ENCODE peak calls at places on chromosomes 4 and X, in six cellular contexts. One of them, this sample, is unnamed.

GRCh38 chr4:77306496-77306895 is 149.5 kb downstream of the CCNG2 start:
- DNase-seq in breast epithelium: no peak
- DNase-seq in stomach: no peak
- DNase-seq in GM23248: no peak
- DNase-seq in tibial artery: no peak
- DNase-seq in substantia nigra: no peak
- DNase-seq in this sample: no peak

GRCh38 chr4:111066887-111067286 is 444.0 kb upstream of the PITX2 start:
- DNase-seq in breast epithelium: no peak
- DNase-seq in substantia nigra: no peak
- DNase-seq in GM23248: peak
- DNase-seq in tibial artery: no peak
- DNase-seq in stomach: no peak
- DNase-seq in this sample: no peak

GRCh38 chr4:94995684-94996394 is 238.1 kb downstream of the BMPR1B start:
- DNase-seq in tibial artery: peak
- DNase-seq in substantia nigra: peak
- DNase-seq in stomach: no peak
- DNase-seq in GM23248: peak
- DNase-seq in breast epithelium: no peak
- DNase-seq in this sample: no peak

GRCh38 chr4:167234388-167234881 is at the start of gene SPOCK3:
- DNase-seq in tibial artery: no peak
- DNase-seq in substantia nigra: peak
- DNase-seq in GM23248: peak
- DNase-seq in stomach: peak
- DNase-seq in breast epithelium: peak
- DNase-seq in this sample: no peak

GRCh38 chr4:5125326-5125725 is 74.0 kb downstream of the STK32B start:
- DNase-seq in breast epithelium: no peak
- DNase-seq in GM23248: no peak
- DNase-seq in tibial artery: no peak
- DNase-seq in stomach: no peak
- DNase-seq in substantia nigra: no peak
- DNase-seq in this sample: no peak

GRCh38 chr4:46946914-46947313 is 37.9 kb upstream of the COX7B2 start:
- DNase-seq in stomach: no peak
- DNase-seq in tibial artery: no peak
- DNase-seq in breast epithelium: no peak
- DNase-seq in GM23248: peak
- DNase-seq in substantia nigra: no peak
- DNase-seq in this sample: no peak

GRCh38 chrX:264634-265455 is 16.3 kb upstream of the PLCXD1 start:
- DNase-seq in tibial artery: peak
- DNase-seq in stomach: peak
- DNase-seq in GM23248: peak
- DNase-seq in substantia nigra: no peak
- DNase-seq in breast epithelium: no peak
- DNase-seq in this sample: no peak

GRCh38 chrX:35380808-35381700 is 417.1 kb upstream of the MAGEB16 start:
- DNase-seq in substantia nigra: no peak
- DNase-seq in stomach: no peak
- DNase-seq in breast epithelium: no peak
- DNase-seq in GM23248: peak
- DNase-seq in tibial artery: no peak
- DNase-seq in this sample: no peak

GRCh38 chr4:8742546-8742945 is 129.1 kb downstream of the HMX1 start:
- DNase-seq in substantia nigra: no peak
- DNase-seq in breast epithelium: no peak
- DNase-seq in stomach: no peak
- DNase-seq in tibial artery: no peak
- DNase-seq in GM23248: no peak
- DNase-seq in this sample: no peak

GRCh38 chrX:119726900-119727555 is 31.4 kb upstream of the SOWAHD start:
- DNase-seq in substantia nigra: no peak
- DNase-seq in GM23248: peak
- DNase-seq in tibial artery: no peak
- DNase-seq in breast epithelium: no peak
- DNase-seq in stomach: no peak
- DNase-seq in this sample: no peak

GRCh38 chr4:142549248-142549647 is 296.9 kb downstream of the INPP4B start:
- DNase-seq in substantia nigra: no peak
- DNase-seq in tibial artery: no peak
- DNase-seq in breast epithelium: no peak
- DNase-seq in stomach: no peak
- DNase-seq in GM23248: no peak
- DNase-seq in this sample: no peak

GRCh38 chr4:150150545-150151156 is 72.4 kb downstream of the DCLK2 start:
- DNase-seq in GM23248: no peak
- DNase-seq in substantia nigra: peak
- DNase-seq in breast epithelium: no peak
- DNase-seq in stomach: no peak
- DNase-seq in tibial artery: no peak
- DNase-seq in this sample: no peak

GRCh38 chrX:18877472-18877871 is 106.4 kb downstream of the PHKA2 start:
- DNase-seq in tibial artery: no peak
- DNase-seq in GM23248: no peak
- DNase-seq in substantia nigra: no peak
- DNase-seq in breast epithelium: no peak
- DNase-seq in stomach: no peak
- DNase-seq in this sample: no peak

GRCh38 chr4:28287837-28288236 is 1427.2 kb downstream of the STIM2 start:
- DNase-seq in stomach: no peak
- DNase-seq in breast epithelium: no peak
- DNase-seq in substantia nigra: no peak
- DNase-seq in GM23248: peak
- DNase-seq in tibial artery: no peak
- DNase-seq in this sample: no peak

GRCh38 chr4:145887241-145887964 is 51.2 kb downstream of the ZNF827 start:
- DNase-seq in stomach: no peak
- DNase-seq in breast epithelium: no peak
- DNase-seq in substantia nigra: no peak
- DNase-seq in tibial artery: no peak
- DNase-seq in GM23248: peak
- DNase-seq in this sample: no peak

GRCh38 chr4:88610771-88611170 is 18.5 kb downstream of the HERC3 start:
- DNase-seq in breast epithelium: no peak
- DNase-seq in GM23248: peak
- DNase-seq in substantia nigra: peak
- DNase-seq in tibial artery: peak
- DNase-seq in stomach: no peak
- DNase-seq in this sample: no peak

GRCh38 chrX:153766098-153766817 is 2.2 kb downstream of the PLXNB3 start:
- DNase-seq in breast epithelium: no peak
- DNase-seq in tibial artery: no peak
- DNase-seq in GM23248: peak
- DNase-seq in substantia nigra: peak
- DNase-seq in stomach: no peak
- DNase-seq in this sample: no peak

GRCh38 chr4:187256897-187257296 is 533.2 kb upstream of the FAT1 start:
- DNase-seq in stomach: no peak
- DNase-seq in GM23248: no peak
- DNase-seq in substantia nigra: no peak
- DNase-seq in breast epithelium: no peak
- DNase-seq in tibial artery: no peak
- DNase-seq in this sample: no peak

GRCh38 chr4:101103381-101104142 is 243.8 kb downstream of the PPP3CA start:
- DNase-seq in breast epithelium: no peak
- DNase-seq in substantia nigra: peak
- DNase-seq in stomach: no peak
- DNase-seq in GM23248: peak
- DNase-seq in tibial artery: no peak
- DNase-seq in this sample: no peak

GRCh38 chr4:22498866-22499265 is 17.0 kb downstream of the ADGRA3 start:
- DNase-seq in stomach: no peak
- DNase-seq in GM23248: no peak
- DNase-seq in substantia nigra: no peak
- DNase-seq in breast epithelium: no peak
- DNase-seq in tibial artery: no peak
- DNase-seq in this sample: no peak

GRCh38 chr4:185265942-185266341 is 56.5 kb downstream of the SNX25 start:
- DNase-seq in breast epithelium: no peak
- DNase-seq in substantia nigra: no peak
- DNase-seq in GM23248: peak
- DNase-seq in stomach: no peak
- DNase-seq in tibial artery: no peak
- DNase-seq in this sample: no peak

GRCh38 chr4:37568494-37568893 is 117.7 kb downstream of the RELL1 start:
- DNase-seq in GM23248: no peak
- DNase-seq in substantia nigra: no peak
- DNase-seq in tibial artery: no peak
- DNase-seq in breast epithelium: no peak
- DNase-seq in stomach: peak
- DNase-seq in this sample: no peak

GRCh38 chr4:2025817-2026216 is 17.0 kb upstream of the NELFA start:
- DNase-seq in breast epithelium: no peak
- DNase-seq in GM23248: no peak
- DNase-seq in stomach: no peak
- DNase-seq in tibial artery: no peak
- DNase-seq in substantia nigra: no peak
- DNase-seq in this sample: no peak
- H3K27ac ChIP-seq in breast epithelium: no peak
- H3K27ac ChIP-seq in GM23248: no peak
- H3K27ac ChIP-seq in stomach: no peak
- H3K27ac ChIP-seq in tibial artery: no peak
- H3K27ac ChIP-seq in substantia nigra: no peak
- H3K27ac ChIP-seq in this sample: no peak

DNA sequence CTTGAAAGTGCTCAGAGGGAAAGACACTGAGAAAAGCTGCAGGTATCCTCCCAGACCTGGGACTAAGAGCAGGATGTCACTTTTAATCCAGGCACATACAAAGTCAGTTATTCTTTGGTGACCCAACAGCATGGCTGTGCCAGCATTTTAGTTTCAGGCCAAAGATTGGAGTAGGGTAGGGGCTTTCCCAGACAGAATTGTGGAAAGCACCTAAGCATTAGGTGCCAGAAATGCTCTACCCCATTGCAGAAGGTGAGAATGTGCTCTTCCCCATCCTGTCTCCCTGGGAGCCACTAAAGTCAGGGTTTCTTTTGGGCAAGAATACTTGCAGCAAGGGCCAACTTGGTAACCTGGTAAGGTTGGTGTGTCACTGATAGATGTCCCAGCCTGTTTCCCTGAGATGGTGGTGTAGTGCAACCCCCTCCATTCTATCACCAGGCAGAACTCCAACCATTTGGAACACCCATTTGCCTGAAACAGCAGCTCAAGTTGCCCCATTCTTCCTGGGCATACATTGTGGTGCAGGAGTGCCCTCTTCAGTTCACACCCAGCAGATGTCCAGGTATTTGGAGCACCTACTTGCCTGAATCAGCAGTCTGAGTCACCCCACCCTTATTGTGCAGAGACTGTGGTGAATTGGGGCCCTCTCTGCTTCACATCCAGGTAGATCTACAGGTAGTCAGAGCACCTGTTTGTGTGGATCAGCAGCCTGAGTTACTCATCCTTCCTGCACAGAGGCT is 183.5 kb downstream of the ZC4H2 start:
- DNase-seq in substantia nigra: no peak
- DNase-seq in stomach: no peak
- DNase-seq in tibial artery: no peak
- DNase-seq in GM23248: no peak
- DNase-seq in breast epithelium: no peak
- DNase-seq in this sample: no peak
- H3K27ac ChIP-seq in substantia nigra: no peak
- H3K27ac ChIP-seq in stomach: no peak
- H3K27ac ChIP-seq in tibial artery: no peak
- H3K27ac ChIP-seq in GM23248: no peak
- H3K27ac ChIP-seq in breast epithelium: no peak
- H3K27ac ChIP-seq in this sample: no peak

DNA sequence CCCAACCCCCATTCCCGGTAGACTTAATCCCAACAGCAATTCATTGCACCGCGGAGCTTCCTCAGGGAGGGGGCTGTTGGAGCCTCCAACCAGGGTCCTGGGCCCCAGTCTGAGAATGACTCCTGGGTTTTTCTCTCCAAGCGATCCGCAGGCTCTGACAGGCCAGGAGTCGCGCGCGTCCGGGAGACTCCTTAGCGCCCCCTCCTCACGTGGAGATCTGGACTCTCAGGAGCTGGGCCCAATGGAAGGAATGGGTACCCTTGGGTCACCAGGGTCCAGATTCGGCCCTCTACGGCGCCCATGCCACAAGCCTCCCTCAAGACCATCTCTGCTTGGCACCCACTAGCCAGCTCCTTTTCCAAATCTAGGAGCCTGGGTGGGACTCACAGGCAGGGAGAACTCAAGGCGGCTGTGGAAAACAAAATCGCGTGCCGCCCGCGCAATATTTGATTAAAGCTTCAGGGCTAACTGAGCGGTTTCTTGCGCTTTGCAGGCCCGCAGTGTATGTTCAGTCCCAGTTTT is 7.1 kb downstream of the HAND2 start:
- DNase-seq in GM23248: peak
- DNase-seq in substantia nigra: no peak
- DNase-seq in stomach: no peak
- DNase-seq in tibial artery: no peak
- DNase-seq in breast epithelium: no peak
- DNase-seq in this sample: no peak
- H3K27ac ChIP-seq in GM23248: peak
- H3K27ac ChIP-seq in substantia nigra: no peak
- H3K27ac ChIP-seq in stomach: peak
- H3K27ac ChIP-seq in tibial artery: peak
- H3K27ac ChIP-seq in breast epithelium: peak
- H3K27ac ChIP-seq in this sample: no peak

GRCh38 chrX:65578346-65578745 is 43.8 kb upstream of the LAS1L start:
- DNase-seq in breast epithelium: no peak
- DNase-seq in substantia nigra: no peak
- DNase-seq in stomach: no peak
- DNase-seq in GM23248: no peak
- DNase-seq in tibial artery: no peak
- DNase-seq in this sample: no peak

GRCh38 chrX:65572971-65573370 is 38.4 kb upstream of the LAS1L start:
- DNase-seq in breast epithelium: no peak
- DNase-seq in GM23248: no peak
- DNase-seq in substantia nigra: no peak
- DNase-seq in tibial artery: no peak
- DNase-seq in stomach: no peak
- DNase-seq in this sample: no peak

GRCh38 chrX:65574356-65574755 is 39.8 kb upstream of the LAS1L start:
- DNase-seq in substantia nigra: no peak
- DNase-seq in tibial artery: no peak
- DNase-seq in breast epithelium: no peak
- DNase-seq in GM23248: no peak
- DNase-seq in stomach: no peak
- DNase-seq in this sample: no peak

GRCh38 chrX:65575024-65575423 is 40.4 kb upstream of the LAS1L start:
- DNase-seq in stomach: no peak
- DNase-seq in tibial artery: no peak
- DNase-seq in breast epithelium: no peak
- DNase-seq in substantia nigra: no peak
- DNase-seq in GM23248: peak
- DNase-seq in this sample: no peak

DNA sequence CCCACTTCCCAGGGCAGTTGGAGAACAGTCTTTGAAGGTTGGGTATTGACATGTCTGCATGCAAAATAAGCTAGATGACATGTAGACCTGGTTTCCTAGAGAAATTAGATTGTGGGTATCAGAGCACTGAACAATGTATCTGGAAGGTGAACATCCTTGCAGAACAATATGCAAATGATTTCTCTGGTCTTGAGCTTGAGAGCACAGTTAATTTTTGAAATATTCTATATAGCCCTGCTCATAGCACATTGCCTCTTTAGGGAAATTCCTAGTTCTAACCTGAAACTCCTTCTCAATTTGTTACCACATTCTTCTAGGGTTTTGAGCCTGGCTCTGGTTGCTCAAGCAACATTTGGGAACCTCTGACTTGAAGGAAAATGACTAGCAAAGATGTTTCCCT is 41.6 kb upstream of the LAS1L start:
- DNase-seq in substantia nigra: no peak
- DNase-seq in breast epithelium: no peak
- DNase-seq in tibial artery: no peak
- DNase-seq in stomach: no peak
- DNase-seq in GM23248: no peak
- DNase-seq in this sample: no peak
- H3K27ac ChIP-seq in substantia nigra: no peak
- H3K27ac ChIP-seq in breast epithelium: no peak
- H3K27ac ChIP-seq in tibial artery: no peak
- H3K27ac ChIP-seq in stomach: no peak
- H3K27ac ChIP-seq in GM23248: no peak
- H3K27ac ChIP-seq in this sample: no peak

This sample was measured in effector memory CD4-positive, alpha-beta T cell.